ENCODE peak calls at places on chromosomes 12 and 14, in six cellular contexts. T, Y, G, H, B and J are unnamed samples.

GRCh38 chr12:1083888-1084262 is 92.9 kb downstream of the ERC1 start:
- DNase-seq in T (no peak), Y (peak; percentile 69), G (peak; percentile 56), H (peak; percentile 80), B (no peak), J (no peak)

GRCh38 chr12:111386891-111387290 is 18.0 kb upstream of the PHETA1 start:
- DNase-seq in T (no peak), Y (no peak), G (no peak), H (peak; percentile 51), B (no peak), J (peak; percentile 72)

GRCh38 chr14:75208843-75209242 is 32.4 kb upstream of the TMED10 start:
- DNase-seq in T (no peak), Y (no peak), G (no peak), H (no peak), B (no peak), J (no peak)

GRCh38 chr12:11749943-11750690 is 100.6 kb downstream of the ETV6 start:
- DNase-seq in T (no peak), Y (no peak), G (no peak), H (no peak), B (no peak), J (no peak)

GRCh38 chr12:1053690-1054089 is 62.7 kb downstream of the ERC1 start:
- DNase-seq in T (no peak), Y (no peak), G (no peak), H (no peak), B (no peak), J (no peak)

GRCh38 chr12:6104842-6105241 is 19.6 kb downstream of the VWF start:
- DNase-seq in T (no peak), Y (no peak), G (no peak), H (no peak), B (no peak), J (no peak)

GRCh38 chr12:67751376-67751928 is 102.9 kb downstream of the DYRK2 start:
- DNase-seq in T (no peak), Y (no peak), G (no peak), H (no peak), B (no peak), J (peak; percentile 34)

GRCh38 chr14:64673748-64674147 is 30.5 kb upstream of the PLEKHG3 start:
- DNase-seq in T (no peak), Y (no peak), G (no peak), H (no peak), B (no peak), J (no peak)

GRCh38 chr12:79262938-79263337 is 398.4 kb downstream of the SYT1 start:
- DNase-seq in T (no peak), Y (no peak), G (no peak), H (peak; percentile 32), B (no peak), J (no peak)

GRCh38 chr12:77736219-77736965 is 94.3 kb upstream of the NAV3 start:
- DNase-seq in T (no peak), Y (no peak), G (no peak), H (no peak), B (no peak), J (no peak)

GRCh38 chr12:54213084-54213483 is 24.3 kb upstream of the SMUG1 start:
- DNase-seq in T (no peak), Y (no peak), G (no peak), H (no peak), B (no peak), J (no peak)

GRCh38 chr12:130948136-130948535 is 5.6 kb upstream of the ADGRD1 start:
- DNase-seq in T (no peak), Y (peak; percentile 8), G (no peak), H (no peak), B (no peak), J (no peak)

GRCh38 chr12:120820885-120821510 is 83.2 kb downstream of the SPPL3 start:
- DNase-seq in T (peak; percentile 25), Y (no peak), G (no peak), H (no peak), B (no peak), J (no peak)

GRCh38 chr14:98946995-98947394 is 325.0 kb downstream of the BCL11B start:
- DNase-seq in T (no peak), Y (no peak), G (no peak), H (no peak), B (no peak), J (no peak)

GRCh38 chr14:73610692-73611091 is 1.6 kb upstream of the ACOT6 start:
- DNase-seq in T (no peak), Y (no peak), G (no peak), H (peak; percentile 50), B (no peak), J (no peak)

GRCh38 chr12:131468206-131468605 is 242.7 kb upstream of the SFSWAP start:
- DNase-seq in T (no peak), Y (no peak), G (no peak), H (no peak), B (no peak), J (no peak)

GRCh38 chr14:97218336-97218712 is 421.1 kb downstream of the VRK1 start:
- DNase-seq in T (no peak), Y (no peak), G (no peak), H (no peak), B (no peak), J (no peak)

GRCh38 chr12:7219599-7220243 is 30.2 kb downstream of the PEX5 start:
- DNase-seq in T (peak; percentile 60), Y (peak; percentile 42), G (peak; percentile 63), H (peak; percentile 83), B (no peak), J (peak; percentile 91)

GRCh38 chr12:124046206-124046740 is 73.3 kb downstream of the ZNF664 start:
- DNase-seq in T (no peak), Y (no peak), G (no peak), H (peak; percentile 53), B (no peak), J (no peak)

GRCh38 chr14:79596531-79596930 is 614.8 kb downstream of the DIO2 start:
- DNase-seq in T (no peak), Y (no peak), G (no peak), H (peak; percentile 68), B (no peak), J (no peak)

GRCh38 chr12:54220092-54220557 is 31.3 kb upstream of the SMUG1 start:
- DNase-seq in T (peak; percentile 50), Y (peak; percentile 64), G (peak; percentile 66), H (peak; percentile 84), B (no peak), J (no peak)

GRCh38 chr14:71554323-71554722 is 377.9 kb upstream of the RGS6 start:
- DNase-seq in T (no peak), Y (no peak), G (no peak), H (no peak), B (no peak), J (no peak)

GRCh38 chr14:105876158-105876557 is 349.8 kb downstream of the TMEM121 start:
- DNase-seq in T (no peak), Y (no peak), G (no peak), H (no peak), B (no peak), J (no peak)

GRCh38 chr12:27272375-27273028 is 28.4 kb downstream of the STK38L start:
- DNase-seq in T (no peak), Y (no peak), G (no peak), H (no peak), B (no peak), J (no peak)

GRCh38 chr12:26062566-26062965 is 62.3 kb downstream of the BHLHE41 start:
- DNase-seq in T (no peak), Y (no peak), G (no peak), H (peak; percentile 72), B (no peak), J (no peak)

GRCh38 chr12:120670667-120671066 is 16.3 kb upstream of the MLEC start:
- DNase-seq in T (no peak), Y (no peak), G (no peak), H (no peak), B (no peak), J (no peak)

GRCh38 chr14:103880986-103881926 is 33.9 kb upstream of the PPP1R13B start:
- DNase-seq in T (no peak), Y (no peak), G (no peak), H (no peak), B (no peak), J (no peak)

GRCh38 chr12:96141216-96141944 is 52.8 kb upstream of the ELK3 start:
- DNase-seq in T (no peak), Y (no peak), G (no peak), H (peak; percentile 78), B (no peak), J (no peak)

GRCh38 chr14:59422069-59422881 is 42.9 kb downstream of the GPR135 start:
- DNase-seq in T (no peak), Y (no peak), G (no peak), H (peak; percentile 59), B (no peak), J (no peak)

GRCh38 chr12:32881107-32881506 is 15.5 kb downstream of the PKP2 start:
- DNase-seq in T (no peak), Y (no peak), G (no peak), H (no peak), B (no peak), J (no peak)